ENCODE peak calls at places on chromosomes 4 and X, in seven cellular contexts. O, V, A, F, I, G and J are unnamed samples.

GRCh38 chr4:155705664-155706063 is 39.0 kb downstream of the GUCY1A1 start:
- DNase-seq in A (no peak), G (peak), I (no peak), F (no peak), V (no peak), O (no peak), J (no peak)

GRCh38 chr4:16196482-16197393 is 29.5 kb downstream of the TAPT1 start:
- DNase-seq in F (no peak), G (peak), O (peak), A (no peak), V (no peak), I (no peak), J (no peak)

GRCh38 chr4:106033469-106033868 is 138.2 kb downstream of the NPNT start:
- DNase-seq in I (no peak), V (no peak), O (no peak), F (no peak), A (no peak), G (no peak), J (no peak)

GRCh38 chr4:65665951-65666523 is 4.3 kb downstream of the EPHA5 start:
- DNase-seq in I (no peak), O (no peak), G (no peak), A (no peak), V (no peak), F (no peak), J (no peak)

GRCh38 chr4:8443801-8444200 is 3.2 kb downstream of the TRMT44 start:
- DNase-seq in V (no peak), I (no peak), A (no peak), O (no peak), F (no peak), G (no peak), J (no peak)

GRCh38 chr4:53507671-53508286 is 83.5 kb downstream of the LNX1 start:
- DNase-seq in V (no peak), O (peak), G (peak), F (peak), I (no peak), A (no peak), J (no peak)

GRCh38 chr4:156230151-156230550 is 276.5 kb upstream of the CTSO start:
- DNase-seq in A (no peak), I (no peak), F (no peak), V (no peak), O (no peak), G (no peak), J (no peak)

GRCh38 chrX:129230850-129231512 is 292.3 kb downstream of the SMARCA1 start:
- DNase-seq in V (no peak), G (no peak), O (peak), F (no peak), I (no peak), A (no peak), J (no peak)

GRCh38 chr4:46515940-46516339 is 126.0 kb upstream of the GABRA2 start:
- DNase-seq in G (no peak), V (no peak), I (no peak), F (no peak), O (no peak), A (no peak), J (no peak)

GRCh38 chr4:135552131-135552530 is 1350.5 kb upstream of the PABPC4L start:
- DNase-seq in G (no peak), I (no peak), F (no peak), V (no peak), O (no peak), A (no peak), J (no peak)

GRCh38 chr4:72701987-72702819 is 133.2 kb upstream of the ADAMTS3 start:
- DNase-seq in O (peak), V (no peak), I (no peak), F (no peak), G (peak), A (no peak), J (no peak)

GRCh38 chrX:40402771-40403533 is 177.8 kb upstream of the ATP6AP2 start:
- DNase-seq in F (no peak), G (peak), I (no peak), A (no peak), V (no peak), O (peak), J (no peak)

GRCh38 chr4:33262809-33263208 is 2542.6 kb downstream of the PCDH7 start:
- DNase-seq in A (no peak), G (no peak), V (no peak), F (no peak), O (no peak), I (no peak), J (no peak)

GRCh38 chrX:40845331-40845911 is 110.1 kb upstream of the MED14 start:
- DNase-seq in I (no peak), O (peak), G (peak), V (no peak), A (no peak), F (no peak), J (no peak)

GRCh38 chr4:160299608-160300007 is 1196.7 kb downstream of the RAPGEF2 start:
- DNase-seq in A (no peak), I (no peak), F (no peak), O (no peak), G (no peak), V (no peak), J (no peak)

GRCh38 chr4:108762559-108763225 is at the start of gene ETNPPL:
- DNase-seq in V (peak), O (peak), I (peak), A (no peak), G (no peak), F (peak), J (peak)

GRCh38 chr4:76539979-76540378 is 105.0 kb downstream of the SHROOM3 start:
- DNase-seq in I (no peak), V (no peak), F (no peak), A (no peak), G (peak), O (no peak), J (no peak)

GRCh38 chr4:14650127-14650526 is 352.2 kb upstream of the CPEB2 start:
- DNase-seq in V (no peak), F (no peak), G (peak), O (no peak), I (no peak), A (no peak), J (no peak)

GRCh38 chr4:10090467-10091250 is 25.9 kb downstream of the WDR1 start:
- DNase-seq in G (no peak), I (no peak), V (no peak), F (no peak), A (no peak), O (no peak), J (no peak)

GRCh38 chr4:10088135-10089010 is 28.2 kb downstream of the WDR1 start:
- DNase-seq in A (no peak), O (no peak), V (no peak), G (no peak), I (no peak), F (no peak), J (no peak)

GRCh38 chr4:10091531-10092181 is 24.9 kb downstream of the WDR1 start:
- DNase-seq in F (no peak), G (no peak), I (no peak), O (no peak), V (no peak), A (no peak), J (no peak)

GRCh38 chr4:10087152-10087791 is 29.3 kb downstream of the WDR1 start:
- DNase-seq in I (no peak), O (no peak), A (no peak), F (no peak), V (no peak), G (no peak), J (no peak)

GRCh38 chr4:10089346-10089745 is 27.3 kb downstream of the WDR1 start:
- DNase-seq in I (no peak), V (no peak), G (no peak), O (no peak), F (no peak), A (no peak), J (no peak)
- TF ChIP-seq CTCF in I (no peak), V (peak), G (peak), O (peak), F (peak), A (peak), J (peak)

GRCh38 chr4:39435875-39436563 is 22.7 kb downstream of the RPL9 start:
- DNase-seq in F (no peak), I (no peak), O (no peak), G (no peak), A (no peak), V (no peak), J (no peak)
- TF ChIP-seq CTCF in F (no peak), I (no peak), O (no peak), G (peak), A (peak), V (peak), J (no peak)

GRCh38 chr4:95693594-95693993 is 144.8 kb upstream of the UNC5C start:
- DNase-seq in O (no peak), F (no peak), I (no peak), G (peak), V (no peak), A (no peak), J (no peak)
- TF ChIP-seq CTCF in O (peak), F (no peak), I (no peak), G (peak), V (peak), A (no peak), J (peak)

DNA sequence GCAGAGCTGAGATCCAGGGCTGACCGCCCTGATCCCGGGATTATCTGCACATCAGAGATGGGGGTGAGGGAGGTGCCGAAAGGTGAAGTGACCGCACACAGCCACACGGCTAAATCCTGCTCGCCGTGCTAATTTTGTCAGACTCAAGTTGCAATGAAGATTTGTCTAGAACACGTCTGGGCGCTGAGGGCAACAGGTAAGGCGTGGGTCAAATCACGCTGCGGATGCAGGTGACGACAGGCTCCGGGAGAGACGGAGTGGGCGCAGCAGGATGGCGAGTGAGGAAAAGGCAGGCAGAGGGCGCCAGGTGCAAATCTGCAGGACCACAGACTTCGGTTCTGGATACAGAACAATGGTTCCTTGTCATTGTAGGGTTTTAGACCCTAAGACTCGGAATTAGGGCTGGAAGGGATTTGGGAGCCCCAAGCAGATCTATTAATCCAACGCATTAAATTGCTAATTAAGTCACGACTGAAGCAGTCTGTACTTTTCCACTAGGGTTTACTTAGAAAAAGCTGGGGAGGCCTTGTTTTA is 1.9 kb upstream of the TBC1D14 start:
- DNase-seq in V (no peak), F (peak), O (peak), G (no peak), I (no peak), A (peak), J (no peak)
- TF ChIP-seq CTCF in V (peak), F (peak), O (peak), G (peak), I (no peak), A (peak), J (peak)

DNA sequence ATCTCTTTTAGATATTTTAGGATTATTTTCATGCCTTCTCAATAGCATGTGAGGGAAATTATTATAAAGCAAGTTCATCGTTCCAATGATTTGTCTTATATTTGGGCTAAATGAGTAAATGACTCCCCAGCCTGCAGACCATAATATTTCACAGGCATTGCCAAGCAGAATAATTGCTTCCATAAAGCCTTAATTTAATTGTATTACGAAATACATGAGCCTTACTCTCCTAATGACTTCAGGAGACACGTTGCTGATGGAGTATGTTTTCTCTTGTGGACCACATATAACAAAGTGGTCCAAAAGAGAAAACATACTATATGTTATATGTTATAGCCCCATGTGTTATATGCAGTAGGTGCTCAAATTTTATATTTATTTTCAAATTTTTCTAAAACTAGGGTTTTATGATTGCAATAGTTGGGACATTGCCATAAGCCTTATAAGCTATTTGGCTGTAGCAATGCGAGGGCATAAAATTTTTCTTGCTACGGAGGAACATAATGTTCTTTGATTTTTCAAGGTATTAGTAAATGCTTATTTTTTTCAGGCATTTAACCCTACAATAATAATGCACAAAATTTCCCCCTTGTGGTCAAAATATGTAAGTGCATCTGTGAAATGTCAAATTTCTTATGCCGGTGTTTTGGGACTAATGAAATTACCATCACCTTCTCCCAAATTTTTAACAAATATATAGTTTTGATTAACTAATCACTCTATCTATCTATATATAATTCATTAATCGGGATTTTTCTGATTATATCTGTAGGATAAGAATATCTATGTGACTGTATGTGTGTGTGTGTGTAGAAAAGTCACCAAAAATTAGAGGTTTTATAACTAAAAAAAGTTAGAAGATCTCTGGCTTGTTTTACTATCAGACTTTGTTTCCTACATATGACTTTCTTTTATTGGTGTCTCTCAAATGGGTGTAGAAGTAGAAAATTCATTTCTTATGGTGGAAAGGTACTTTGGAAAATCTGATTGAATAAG is 26.4 kb upstream of the TMPRSS11D start:
- DNase-seq in I (no peak), V (no peak), O (no peak), G (no peak), F (no peak), A (no peak), J (no peak)
- TF ChIP-seq CTCF in I (peak), V (peak), O (peak), G (peak), F (peak), A (peak), J (peak)

GRCh38 chr4:153643406-153644016 is 40.6 kb upstream of the TLR2 start:
- DNase-seq in V (no peak), O (no peak), F (no peak), G (peak), A (peak), I (no peak), J (no peak)

GRCh38 chr4:153641532-153641931 is 42.5 kb upstream of the TLR2 start:
- DNase-seq in V (no peak), F (no peak), A (no peak), G (no peak), O (no peak), I (no peak), J (no peak)

GRCh38 chr4:153647975-153648374 is 36.1 kb upstream of the TLR2 start:
- DNase-seq in V (no peak), O (no peak), F (no peak), A (no peak), I (no peak), G (no peak), J (no peak)

GRCh38 chr4:153649572-153649991 is 34.5 kb upstream of the TLR2 start:
- DNase-seq in A (no peak), O (no peak), F (no peak), I (no peak), V (no peak), G (peak), J (no peak)

DNA sequence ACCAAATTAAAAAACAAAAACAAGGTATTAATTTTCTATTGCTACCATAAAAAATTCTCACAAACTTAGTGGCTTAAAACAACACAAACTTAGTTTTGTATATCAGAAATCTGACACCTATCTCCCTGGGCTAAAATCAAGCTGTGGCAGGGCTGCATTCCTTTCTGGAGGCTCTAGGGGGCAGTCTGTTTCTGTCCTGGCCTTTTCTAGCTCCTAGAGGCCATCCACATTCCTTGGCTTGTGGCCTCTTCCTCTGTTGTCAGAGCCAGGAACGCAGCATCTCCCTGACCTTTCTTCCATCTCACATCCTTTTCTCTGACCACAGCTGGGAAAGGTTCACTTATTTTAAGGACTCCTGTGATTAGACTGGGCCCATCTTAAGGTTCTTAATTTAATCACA is 38.9 kb upstream of the TLR2 start:
- DNase-seq in O (no peak), I (no peak), F (no peak), A (no peak), G (no peak), V (no peak), J (no peak)
- TF ChIP-seq CTCF in O (no peak), I (no peak), F (peak), A (no peak), G (peak), V (peak), J (peak)

GRCh38 chrX:131741103-131741581 is 197.3 kb downstream of the OR13H1 start:
- DNase-seq in V (peak), F (no peak), I (no peak), O (no peak), A (no peak), G (peak), J (no peak)
- TF ChIP-seq CTCF in V (no peak), F (no peak), I (no peak), O (no peak), A (no peak), G (peak), J (no peak)

GRCh38 chrX:70979136-70979762 is 48.4 kb upstream of the SLC7A3 start:
- DNase-seq in A (no peak), I (no peak), O (no peak), G (peak), F (no peak), V (no peak), J (no peak)
- TF ChIP-seq CTCF in A (peak), I (no peak), O (peak), G (peak), F (no peak), V (peak), J (peak)

GRCh38 chr4:126455865-126456264 is 1141.1 kb downstream of the FAT4 start:
- DNase-seq in O (no peak), G (no peak), V (no peak), I (no peak), A (no peak), F (no peak), J (no peak)
- TF ChIP-seq CTCF in O (no peak), G (no peak), V (no peak), I (no peak), A (no peak), F (no peak), J (no peak)